ENCODE peak calls at places on chromosomes 13 and 19, in nine cellular contexts. One of them, this sample, is unnamed.
A peak's percentile ranks its signal among the peaks of the same experiment; 100 is the strongest.

GRCh38 chr13:62432906-62433305 is 1017.3 kb upstream of the PCDH20 start:
- DNase-seq in PC-3: no peak
- DNase-seq in esophagus squamous epithelium: no peak
- DNase-seq in heart right ventricle: no peak
- DNase-seq in left lung: no peak
- DNase-seq in Caco-2: no peak
- DNase-seq in Peyer's patch: no peak
- DNase-seq in effector memory CD4-positive, alpha-beta T cell: no peak
- DNase-seq in ovary: no peak
- DNase-seq in this sample: no peak

GRCh38 chr13:33164331-33164730 is 121.2 kb downstream of the STARD13 start:
- DNase-seq in PC-3: no peak
- DNase-seq in esophagus squamous epithelium: no peak
- DNase-seq in heart right ventricle: no peak
- DNase-seq in left lung: no peak
- DNase-seq in Caco-2: no peak
- DNase-seq in Peyer's patch: no peak
- DNase-seq in effector memory CD4-positive, alpha-beta T cell: no peak
- DNase-seq in ovary: no peak
- DNase-seq in this sample: no peak

GRCh38 chr19:48673436-48674100 is 751 bp upstream of the NTN5 start:
- DNase-seq in PC-3: no peak
- DNase-seq in esophagus squamous epithelium: no peak
- DNase-seq in heart right ventricle: no peak
- DNase-seq in left lung: no peak
- DNase-seq in Caco-2: no peak
- DNase-seq in Peyer's patch: no peak
- DNase-seq in effector memory CD4-positive, alpha-beta T cell: no peak
- DNase-seq in ovary: no peak
- DNase-seq in this sample: no peak

GRCh38 chr13:71169125-71169524 is 697.9 kb downstream of the DACH1 start:
- DNase-seq in PC-3: no peak
- DNase-seq in esophagus squamous epithelium: no peak
- DNase-seq in heart right ventricle: no peak
- DNase-seq in left lung: no peak
- DNase-seq in Caco-2: no peak
- DNase-seq in Peyer's patch: no peak
- DNase-seq in effector memory CD4-positive, alpha-beta T cell: no peak
- DNase-seq in ovary: no peak
- DNase-seq in this sample: no peak

GRCh38 chr13:72651196-72651595 is 76.2 kb downstream of the MZT1 start:
- DNase-seq in PC-3: peak; percentile 27
- DNase-seq in esophagus squamous epithelium: no peak
- DNase-seq in heart right ventricle: no peak
- DNase-seq in left lung: no peak
- DNase-seq in Caco-2: no peak
- DNase-seq in Peyer's patch: no peak
- DNase-seq in effector memory CD4-positive, alpha-beta T cell: no peak
- DNase-seq in ovary: no peak
- DNase-seq in this sample: no peak

GRCh38 chr13:80339841-80340642 is 884 bp downstream of the SPRY2 start:
- DNase-seq in PC-3: peak; percentile 30
- DNase-seq in esophagus squamous epithelium: no peak
- DNase-seq in heart right ventricle: peak; percentile 56
- DNase-seq in left lung: peak; percentile 59
- DNase-seq in Caco-2: peak; percentile 62
- DNase-seq in Peyer's patch: peak; percentile 78
- DNase-seq in effector memory CD4-positive, alpha-beta T cell: no peak
- DNase-seq in ovary: peak; percentile 48
- DNase-seq in this sample: no peak

GRCh38 chr13:109274188-109274821 is 512.1 kb downstream of the IRS2 start:
- DNase-seq in PC-3: peak; percentile 45
- DNase-seq in esophagus squamous epithelium: no peak
- DNase-seq in heart right ventricle: no peak
- DNase-seq in left lung: no peak
- DNase-seq in Caco-2: peak; percentile 71
- DNase-seq in Peyer's patch: peak; percentile 49
- DNase-seq in effector memory CD4-positive, alpha-beta T cell: no peak
- DNase-seq in ovary: no peak
- DNase-seq in this sample: no peak

GRCh38 chr19:50772408-50773311 is 2.4 kb downstream of the GPR32 start:
- DNase-seq in PC-3: peak; percentile 39
- DNase-seq in esophagus squamous epithelium: no peak
- DNase-seq in heart right ventricle: no peak
- DNase-seq in left lung: no peak
- DNase-seq in Caco-2: no peak
- DNase-seq in Peyer's patch: no peak
- DNase-seq in effector memory CD4-positive, alpha-beta T cell: no peak
- DNase-seq in ovary: no peak
- DNase-seq in this sample: no peak

GRCh38 chr19:48695743-48696352 is at the start of gene FUT2:
- DNase-seq in PC-3: no peak
- DNase-seq in esophagus squamous epithelium: no peak
- DNase-seq in heart right ventricle: no peak
- DNase-seq in left lung: no peak
- DNase-seq in Caco-2: peak; percentile 91
- DNase-seq in Peyer's patch: peak; percentile 91
- DNase-seq in effector memory CD4-positive, alpha-beta T cell: no peak
- DNase-seq in ovary: no peak
- DNase-seq in this sample: no peak

GRCh38 chr19:35179830-35180229 is 25.3 kb downstream of the FXYD5 start:
- DNase-seq in PC-3: no peak
- DNase-seq in esophagus squamous epithelium: no peak
- DNase-seq in heart right ventricle: no peak
- DNase-seq in left lung: no peak
- DNase-seq in Caco-2: no peak
- DNase-seq in Peyer's patch: no peak
- DNase-seq in effector memory CD4-positive, alpha-beta T cell: no peak
- DNase-seq in ovary: no peak
- DNase-seq in this sample: no peak

GRCh38 chr13:23902975-23903905 is 5.9 kb upstream of the C1QTNF9B start:
- DNase-seq in PC-3: no peak
- DNase-seq in esophagus squamous epithelium: no peak
- DNase-seq in heart right ventricle: no peak
- DNase-seq in left lung: no peak
- DNase-seq in Caco-2: no peak
- DNase-seq in Peyer's patch: no peak
- DNase-seq in effector memory CD4-positive, alpha-beta T cell: no peak
- DNase-seq in ovary: peak; percentile 32
- DNase-seq in this sample: no peak

GRCh38 chr13:110771194-110771593 is 57.7 kb downstream of the ING1 start:
- DNase-seq in PC-3: no peak
- DNase-seq in esophagus squamous epithelium: no peak
- DNase-seq in heart right ventricle: no peak
- DNase-seq in left lung: no peak
- DNase-seq in Caco-2: no peak
- DNase-seq in Peyer's patch: no peak
- DNase-seq in effector memory CD4-positive, alpha-beta T cell: no peak
- DNase-seq in ovary: no peak
- DNase-seq in this sample: no peak

GRCh38 chr19:43470288-43470687 is 4.9 kb upstream of the LYPD3 start:
- DNase-seq in PC-3: peak; percentile 80
- DNase-seq in esophagus squamous epithelium: no peak
- DNase-seq in heart right ventricle: no peak
- DNase-seq in left lung: no peak
- DNase-seq in Caco-2: no peak
- DNase-seq in Peyer's patch: no peak
- DNase-seq in effector memory CD4-positive, alpha-beta T cell: no peak
- DNase-seq in ovary: no peak
- DNase-seq in this sample: peak; percentile 34

GRCh38 chr13:98150836-98151489 is 8.1 kb downstream of the FARP1 start:
- DNase-seq in PC-3: no peak
- DNase-seq in esophagus squamous epithelium: no peak
- DNase-seq in heart right ventricle: no peak
- DNase-seq in left lung: no peak
- DNase-seq in Caco-2: no peak
- DNase-seq in Peyer's patch: no peak
- DNase-seq in effector memory CD4-positive, alpha-beta T cell: no peak
- DNase-seq in ovary: no peak
- DNase-seq in this sample: no peak

GRCh38 chr13:30963794-30964193 is 31.3 kb downstream of the TEX26 start:
- DNase-seq in PC-3: peak; percentile 13
- DNase-seq in esophagus squamous epithelium: no peak
- DNase-seq in heart right ventricle: no peak
- DNase-seq in left lung: peak; percentile 39
- DNase-seq in Caco-2: no peak
- DNase-seq in Peyer's patch: no peak
- DNase-seq in effector memory CD4-positive, alpha-beta T cell: no peak
- DNase-seq in ovary: no peak
- DNase-seq in this sample: no peak

GRCh38 chr19:42965204-42965603 is 28.2 kb upstream of the PSG7 start:
- DNase-seq in PC-3: peak; percentile 62
- DNase-seq in esophagus squamous epithelium: no peak
- DNase-seq in heart right ventricle: no peak
- DNase-seq in left lung: no peak
- DNase-seq in Caco-2: no peak
- DNase-seq in Peyer's patch: no peak
- DNase-seq in effector memory CD4-positive, alpha-beta T cell: no peak
- DNase-seq in ovary: no peak
- DNase-seq in this sample: no peak

GRCh38 chr19:9610484-9611113 is 10.4 kb downstream of the ZNF561 start:
- DNase-seq in PC-3: no peak
- DNase-seq in esophagus squamous epithelium: no peak
- DNase-seq in heart right ventricle: no peak
- DNase-seq in left lung: no peak
- DNase-seq in Caco-2: no peak
- DNase-seq in Peyer's patch: no peak
- DNase-seq in effector memory CD4-positive, alpha-beta T cell: no peak
- DNase-seq in ovary: no peak
- DNase-seq in this sample: no peak

GRCh38 chr13:110113284-110113764 is 193.6 kb downstream of the COL4A1 start:
- DNase-seq in PC-3: peak; percentile 73
- DNase-seq in esophagus squamous epithelium: no peak
- DNase-seq in heart right ventricle: no peak
- DNase-seq in left lung: no peak
- DNase-seq in Caco-2: no peak
- DNase-seq in Peyer's patch: no peak
- DNase-seq in effector memory CD4-positive, alpha-beta T cell: no peak
- DNase-seq in ovary: no peak
- DNase-seq in this sample: no peak

GRCh38 chr19:38175422-38175821 is 48.6 kb downstream of the DPF1 start:
- DNase-seq in PC-3: no peak
- DNase-seq in esophagus squamous epithelium: no peak
- DNase-seq in heart right ventricle: no peak
- DNase-seq in left lung: no peak
- DNase-seq in Caco-2: no peak
- DNase-seq in Peyer's patch: no peak
- DNase-seq in effector memory CD4-positive, alpha-beta T cell: no peak
- DNase-seq in ovary: no peak
- DNase-seq in this sample: no peak

GRCh38 chr19:9538183-9539058 is at the start of gene ZNF426:
- DNase-seq in PC-3: peak; percentile 89
- DNase-seq in esophagus squamous epithelium: peak; percentile 42
- DNase-seq in heart right ventricle: peak; percentile 90
- DNase-seq in left lung: peak; percentile 90
- DNase-seq in Caco-2: peak; percentile 76
- DNase-seq in Peyer's patch: peak; percentile 91
- DNase-seq in effector memory CD4-positive, alpha-beta T cell: peak; percentile 66
- DNase-seq in ovary: peak; percentile 90
- DNase-seq in this sample: peak; percentile 79

GRCh38 chr13:103516009-103516795 is 450.0 kb upstream of the SLC10A2 start:
- DNase-seq in PC-3: no peak
- DNase-seq in esophagus squamous epithelium: no peak
- DNase-seq in heart right ventricle: no peak
- DNase-seq in left lung: no peak
- DNase-seq in Caco-2: no peak
- DNase-seq in Peyer's patch: no peak
- DNase-seq in effector memory CD4-positive, alpha-beta T cell: no peak
- DNase-seq in ovary: no peak
- DNase-seq in this sample: no peak

GRCh38 chr13:32969516-32969941 is 46.7 kb upstream of the KL start:
- DNase-seq in PC-3: no peak
- DNase-seq in esophagus squamous epithelium: no peak
- DNase-seq in heart right ventricle: peak; percentile 29
- DNase-seq in left lung: no peak
- DNase-seq in Caco-2: no peak
- DNase-seq in Peyer's patch: no peak
- DNase-seq in effector memory CD4-positive, alpha-beta T cell: no peak
- DNase-seq in ovary: no peak
- DNase-seq in this sample: no peak

GRCh38 chr13:108214511-108215383 is 589 bp downstream of the LIG4 start:
- DNase-seq in PC-3: peak; percentile 19
- DNase-seq in esophagus squamous epithelium: peak; percentile 41
- DNase-seq in heart right ventricle: peak; percentile 11
- DNase-seq in left lung: no peak
- DNase-seq in Caco-2: no peak
- DNase-seq in Peyer's patch: peak; percentile 50
- DNase-seq in effector memory CD4-positive, alpha-beta T cell: no peak
- DNase-seq in ovary: peak; percentile 44
- DNase-seq in this sample: no peak
- H3K4me1 ChIP-seq in PC-3: peaks cover 20% of the 10 kb centered on the region
- H3K4me1 ChIP-seq in esophagus squamous epithelium: peaks cover 52% of the 10 kb centered on the region
- H3K4me1 ChIP-seq in heart right ventricle: peaks cover 42% of the 10 kb centered on the region
- H3K4me1 ChIP-seq in left lung: peaks cover 46% of the 10 kb centered on the region
- H3K4me1 ChIP-seq in Caco-2: peaks cover 14% of the 10 kb centered on the region
- H3K4me1 ChIP-seq in Peyer's patch: peaks cover 13% of the 10 kb centered on the region
- H3K4me1 ChIP-seq in effector memory CD4-positive, alpha-beta T cell: peaks cover 14% of the 10 kb centered on the region
- H3K4me1 ChIP-seq in ovary: peaks cover 8% of the 10 kb centered on the region
- H3K4me1 ChIP-seq in this sample: peaks cover 37% of the 10 kb centered on the region

GRCh38 chr19:12788025-12788681 is 3.1 kb upstream of the JUNB start:
- DNase-seq in PC-3: no peak
- DNase-seq in esophagus squamous epithelium: no peak
- DNase-seq in heart right ventricle: no peak
- DNase-seq in left lung: no peak
- DNase-seq in Caco-2: no peak
- DNase-seq in Peyer's patch: no peak
- DNase-seq in effector memory CD4-positive, alpha-beta T cell: no peak
- DNase-seq in ovary: no peak
- DNase-seq in this sample: no peak
- H3K4me3 ChIP-seq in PC-3: peak overlapping the region; percentile 90
- H3K4me3 ChIP-seq in esophagus squamous epithelium: peak overlapping the region; percentile 89
- H3K4me3 ChIP-seq in heart right ventricle: peak overlapping the region; percentile 88
- H3K4me3 ChIP-seq in left lung: peak overlapping the region; percentile 98
- H3K4me3 ChIP-seq in Caco-2: peak overlapping the region; percentile 41
- H3K4me3 ChIP-seq in Peyer's patch: no peak overlapping the region
- H3K4me3 ChIP-seq in effector memory CD4-positive, alpha-beta T cell: no peak overlapping the region
- H3K4me3 ChIP-seq in ovary: no peak overlapping the region
- H3K4me3 ChIP-seq in this sample: no peak overlapping the region

GRCh38 chr13:51557423-51557822 is 26.8 kb upstream of the WDFY2 start:
- DNase-seq in PC-3: no peak
- DNase-seq in esophagus squamous epithelium: no peak
- DNase-seq in heart right ventricle: no peak
- DNase-seq in left lung: no peak
- DNase-seq in Caco-2: no peak
- DNase-seq in Peyer's patch: no peak
- DNase-seq in effector memory CD4-positive, alpha-beta T cell: no peak
- DNase-seq in ovary: no peak
- DNase-seq in this sample: no peak
- H3K4me1 ChIP-seq in PC-3: peaks cover 14% of the 10 kb centered on the region
- H3K4me1 ChIP-seq in esophagus squamous epithelium: peaks cover 38% of the 10 kb centered on the region
- H3K4me1 ChIP-seq in heart right ventricle: peaks cover 16% of the 10 kb centered on the region
- H3K4me1 ChIP-seq in left lung: peaks cover 30% of the 10 kb centered on the region
- H3K4me1 ChIP-seq in Caco-2: no peaks in the 10 kb centered on the region
- H3K4me1 ChIP-seq in Peyer's patch: no peaks in the 10 kb centered on the region
- H3K4me1 ChIP-seq in effector memory CD4-positive, alpha-beta T cell: no peaks in the 10 kb centered on the region
- H3K4me1 ChIP-seq in ovary: no peaks in the 10 kb centered on the region
- H3K4me1 ChIP-seq in this sample: no peaks in the 10 kb centered on the region

DNA sequence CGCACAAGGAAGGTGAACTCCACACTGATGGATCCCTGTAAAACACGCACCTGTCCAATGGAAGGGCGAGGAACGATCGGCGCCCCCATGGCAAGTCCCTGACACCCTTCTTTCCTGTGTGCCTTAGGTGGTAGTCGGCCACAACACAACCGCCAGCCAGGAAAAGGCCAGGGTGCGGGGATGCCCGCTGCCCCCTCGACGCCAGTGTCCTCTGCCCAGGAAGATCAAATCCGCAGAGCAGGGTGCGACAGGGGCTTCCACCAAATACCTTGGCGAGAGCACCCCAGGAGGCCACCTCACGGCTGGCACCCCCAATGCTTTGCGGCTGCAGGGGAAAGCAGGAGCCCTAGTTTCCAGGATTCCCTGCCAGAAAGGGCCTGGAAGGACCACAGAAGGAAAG is 91.2 kb downstream of the ZNF254 start:
- DNase-seq in PC-3: no peak
- DNase-seq in esophagus squamous epithelium: no peak
- DNase-seq in heart right ventricle: no peak
- DNase-seq in left lung: no peak
- DNase-seq in Caco-2: no peak
- DNase-seq in Peyer's patch: no peak
- DNase-seq in effector memory CD4-positive, alpha-beta T cell: no peak
- DNase-seq in ovary: no peak
- DNase-seq in this sample: no peak
- H3K4me3 ChIP-seq in PC-3: no peak overlapping the region
- H3K4me3 ChIP-seq in esophagus squamous epithelium: no peak overlapping the region
- H3K4me3 ChIP-seq in heart right ventricle: no peak overlapping the region
- H3K4me3 ChIP-seq in left lung: no peak overlapping the region
- H3K4me3 ChIP-seq in Caco-2: no peak overlapping the region
- H3K4me3 ChIP-seq in Peyer's patch: no peak overlapping the region
- H3K4me3 ChIP-seq in effector memory CD4-positive, alpha-beta T cell: no peak overlapping the region
- H3K4me3 ChIP-seq in ovary: no peak overlapping the region
- H3K4me3 ChIP-seq in this sample: no peak overlapping the region